ENCODE peak calls at places on chromosomes 1 and 21, in six cellular contexts. B, Z, X, N, W and E are unnamed samples.

GRCh38 chr21:32994305-32994704 is 31.4 kb upstream of the OLIG2 start:
- DNase-seq in X (peak; percentile 16), B (no peak), W (no peak), N (no peak), Z (no peak), E (peak; percentile 29)

GRCh38 chr1:11576109-11576875 is 77.9 kb downstream of the FBXO2 start:
- DNase-seq in Z (no peak), N (no peak), W (no peak), B (no peak), X (no peak), E (no peak)

GRCh38 chr1:50917128-50917795 is 42.8 kb downstream of the FAF1 start:
- DNase-seq in B (no peak), W (no peak), N (no peak), Z (no peak), X (no peak), E (no peak)

GRCh38 chr1:183281553-183282091 is 95.6 kb downstream of the LAMC2 start:
- DNase-seq in B (peak; percentile 62), N (peak; percentile 78), W (peak; percentile 33), Z (peak; percentile 23), X (peak; percentile 84), E (peak; percentile 79)

GRCh38 chr1:230113605-230114241 is 46.7 kb downstream of the GALNT2 start:
- DNase-seq in B (no peak), W (no peak), X (peak; percentile 92), Z (no peak), N (no peak), E (peak; percentile 89)

GRCh38 chr1:832136-832535 is 91.6 kb upstream of the SAMD11 start:
- DNase-seq in B (no peak), W (no peak), Z (no peak), X (no peak), N (peak; percentile 54), E (no peak)

GRCh38 chr21:32624726-32625125 is 12.5 kb upstream of the CFAP298 start:
- DNase-seq in Z (no peak), W (no peak), N (no peak), X (no peak), B (no peak), E (no peak)

GRCh38 chr1:198153103-198153502 is 3.7 kb upstream of the NEK7 start:
- DNase-seq in N (no peak), B (no peak), X (no peak), Z (no peak), W (no peak), E (peak; percentile 40)

GRCh38 chr1:25360596-25361581 is 22.8 kb downstream of the TMEM50A start:
- DNase-seq in X (peak; percentile 68), W (no peak), N (no peak), B (no peak), Z (no peak), E (peak; percentile 52)

GRCh38 chr1:224205438-224205840 is 22.4 kb downstream of the DEGS1 start:
- DNase-seq in B (no peak), X (peak; percentile 60), Z (no peak), W (no peak), N (no peak), E (peak; percentile 53)

GRCh38 chr1:197399691-197400521 is 131.9 kb downstream of the CRB1 start:
- DNase-seq in N (no peak), B (peak; percentile 24), W (peak; percentile 39), Z (no peak), X (peak; percentile 11), E (peak; percentile 42)

GRCh38 chr1:205026181-205026580 is 16.8 kb upstream of the CNTN2 start:
- DNase-seq in W (no peak), B (no peak), X (no peak), Z (no peak), N (no peak), E (no peak)

GRCh38 chr1:240515505-240515904 is 96.5 kb downstream of the GREM2 start:
- DNase-seq in Z (no peak), N (no peak), X (peak; percentile 31), W (no peak), B (no peak), E (no peak)

GRCh38 chr1:192538407-192539311 is 36.9 kb upstream of the RGS1 start:
- DNase-seq in Z (peak; percentile 27), N (no peak), B (no peak), W (peak; percentile 72), X (no peak), E (no peak)

GRCh38 chr21:35178812-35179211 is 129.7 kb upstream of the RUNX1 start:
- DNase-seq in X (peak; percentile 4), Z (no peak), W (no peak), B (no peak), N (no peak), E (peak; percentile 26)

GRCh38 chr1:91018006-91018405 is 3.8 kb downstream of the ZNF644 start:
- DNase-seq in N (no peak), B (no peak), W (peak; percentile 14), Z (no peak), X (peak; percentile 33), E (no peak)

GRCh38 chr1:1542766-1543705 is 2.6 kb upstream of the TMEM240 start:
- DNase-seq in W (no peak), B (no peak), Z (no peak), X (no peak), N (no peak), E (no peak)

GRCh38 chr1:155527672-155528071 is 34.9 kb downstream of the ASH1L start:
- DNase-seq in X (no peak), W (no peak), N (no peak), Z (no peak), B (no peak), E (no peak)

GRCh38 chr1:203402609-203403337 is 51.9 kb upstream of the FMOD start:
- DNase-seq in N (no peak), X (peak; percentile 77), Z (no peak), W (no peak), B (no peak), E (peak; percentile 70)

GRCh38 chr1:36390411-36390810 is 4.7 kb upstream of the STK40 start:
- DNase-seq in B (no peak), W (no peak), N (no peak), Z (no peak), X (no peak), E (no peak)

GRCh38 chr1:242427519-242427918 is 97.0 kb downstream of the PLD5 start:
- DNase-seq in W (no peak), N (no peak), Z (no peak), B (no peak), X (no peak), E (no peak)

GRCh38 chr1:53511933-53512806 is 53.0 kb downstream of the DMRTB1 start:
- DNase-seq in B (no peak), X (peak; percentile 93), N (peak; percentile 82), Z (no peak), W (no peak), E (peak; percentile 75)

GRCh38 chr21:35508389-35508888 is 459.3 kb upstream of the RUNX1 start:
- DNase-seq in X (peak; percentile 17), N (peak; percentile 57), W (no peak), Z (no peak), B (peak; percentile 11), E (peak; percentile 53)

GRCh38 chr1:103218821-103219220 is 110.5 kb upstream of the COL11A1 start:
- DNase-seq in N (no peak), W (no peak), B (no peak), X (no peak), Z (no peak), E (no peak)